ENCODE peak calls at places on chromosomes 11 and 22, in five cellular contexts. G, V, F, H and W are unnamed samples.
A peak's percentile ranks its signal among the peaks of the same experiment; 100 is the strongest.

GRCh38 chr11:72042059-72042425 is 38.3 kb downstream of the NUMA1 start:
- DNase-seq in G (no peak), V (no peak), F (no peak), H (no peak), W (no peak)

GRCh38 chr11:944711-945470 is 19.2 kb downstream of the AP2A2 start:
- DNase-seq in G (no peak), V (peak; percentile 46), F (no peak), H (no peak), W (no peak)

GRCh38 chr11:11163256-11163655 is 189.8 kb downstream of the CSNK2A3 start:
- DNase-seq in G (no peak), V (no peak), F (peak; percentile 10), H (no peak), W (no peak)

GRCh38 chr11:66277475-66278391 is at the start of gene CNIH2:
- DNase-seq in G (no peak), V (no peak), F (no peak), H (no peak), W (no peak)

GRCh38 chr11:2724653-2725366 is 25.0 kb upstream of the KCNQ1OT1 start:
- DNase-seq in G (no peak), V (peak; percentile 18), F (no peak), H (no peak), W (no peak)

GRCh38 chr11:114135737-114136151 is 76.2 kb downstream of the ZBTB16 start:
- DNase-seq in G (no peak), V (peak; percentile 82), F (no peak), H (no peak), W (no peak)

GRCh38 chr11:17934194-17934593 is 78.7 kb downstream of the SERGEF start:
- DNase-seq in G (no peak), V (no peak), F (no peak), H (no peak), W (no peak)

GRCh38 chr22:49307870-49308269 is 519.8 kb downstream of the BRD1 start:
- DNase-seq in G (no peak), V (no peak), F (no peak), H (no peak), W (no peak)

GRCh38 chr22:26565889-26566288 is 24.0 kb downstream of the TPST2 start:
- DNase-seq in G (no peak), V (no peak), F (no peak), H (no peak), W (no peak)

GRCh38 chr11:95337175-95337957 is 106.4 kb upstream of the SESN3 start:
- DNase-seq in G (no peak), V (peak; percentile 76), F (no peak), H (peak; percentile 34), W (peak; percentile 36)

GRCh38 chr11:67256477-67256876 is 9.8 kb upstream of the GRK2 start:
- DNase-seq in G (no peak), V (no peak), F (no peak), H (no peak), W (no peak)

GRCh38 chr11:69369945-69370344 is 76.0 kb downstream of the MYEOV start:
- DNase-seq in G (no peak), V (no peak), F (no peak), H (no peak), W (no peak)

GRCh38 chr22:33699176-33699575 is 221.1 kb downstream of the LARGE1 start:
- DNase-seq in G (no peak), V (peak; percentile 82), F (no peak), H (peak; percentile 5), W (no peak)

GRCh38 chr11:16577490-16577889 is 161.0 kb upstream of the C11orf58 start:
- DNase-seq in G (no peak), V (no peak), F (no peak), H (no peak), W (no peak)

GRCh38 chr22:20938272-20938671 is 21.1 kb downstream of the CRKL start:
- DNase-seq in G (no peak), V (no peak), F (no peak), H (no peak), W (no peak)

GRCh38 chr22:37639771-37640590 is 512 bp downstream of the SH3BP1 start:
- DNase-seq in G (no peak), V (no peak), F (no peak), H (no peak), W (no peak)

GRCh38 chr11:8063319-8063718 is 17.7 kb upstream of the TUB start:
- DNase-seq in G (no peak), V (peak; percentile 52), F (no peak), H (no peak), W (no peak)

GRCh38 chr11:9530020-9530628 is 43.3 kb upstream of the WEE1 start:
- DNase-seq in G (no peak), V (no peak), F (no peak), H (no peak), W (no peak)

GRCh38 chr22:45531944-45532631 is 29.4 kb downstream of the FBLN1 start:
- DNase-seq in G (no peak), V (no peak), F (no peak), H (no peak), W (no peak)

GRCh38 chr11:93133710-93134109 is 64.1 kb downstream of the SLC36A4 start:
- DNase-seq in G (peak; percentile 60), V (peak; percentile 64), F (no peak), H (no peak), W (no peak)

GRCh38 chr11:67071420-67072284 is 15.0 kb downstream of the RHOD start:
- DNase-seq in G (no peak), V (peak; percentile 56), F (no peak), H (no peak), W (no peak)